ENCODE peak calls at places on chromosomes 4 and X, in eight cellular contexts. K is RWPE1; A is IMR-90; J is mammary epithelial cell; L is OCI-LY7; R is dorsolateral prefrontal cortex; F is CD8-positive, alpha-beta T cell; P is breast epithelium. U is an unnamed sample.

GRCh38 chr4:166301266-166301665 is 428.2 kb downstream of the TLL1 start:
- DNase-seq in K (no peak), A (no peak), J (peak; percentile 17), L (no peak), R (no peak), F (no peak), P (no peak), U (no peak)

GRCh38 chr4:93184093-93184492 is 644.5 kb upstream of the ATOH1 start:
- DNase-seq in K (no peak), A (no peak), J (no peak), L (no peak), R (no peak), F (no peak), P (no peak), U (no peak)

GRCh38 chr4:77393981-77394380 is 211.6 kb upstream of the CXCL13 start:
- DNase-seq in K (no peak), A (no peak), J (no peak), L (no peak), R (no peak), F (no peak), P (no peak), U (no peak)

GRCh38 chr4:150310159-150310895 is 232.1 kb downstream of the DCLK2 start:
- DNase-seq in K (no peak), A (peak; percentile 68), J (peak; percentile 23), L (no peak), R (no peak), F (no peak), P (no peak), U (no peak)

GRCh38 chr4:155705664-155706063 is 39.0 kb downstream of the GUCY1A1 start:
- DNase-seq in K (no peak), A (peak; percentile 64), J (no peak), L (no peak), R (no peak), F (no peak), P (no peak), U (no peak)

GRCh38 chr4:143358923-143359694 is 22.4 kb downstream of the GAB1 start:
- DNase-seq in K (peak; percentile 60), A (peak; percentile 93), J (peak; percentile 81), L (peak; percentile 91), R (no peak), F (peak; percentile 14), P (no peak), U (no peak)

GRCh38 chr4:153142700-153143438 is 61.4 kb upstream of the TRIM2 start:
- DNase-seq in K (peak; percentile 75), A (peak; percentile 73), J (peak; percentile 50), L (peak; percentile 72), R (peak; percentile 64), F (peak; percentile 43), P (peak; percentile 68), U (peak; percentile 63)

GRCh38 chr4:189124149-189124758 is 816.4 kb upstream of the FRG1 start:
- DNase-seq in K (peak; percentile 30), A (peak; percentile 74), J (peak; percentile 33), L (no peak), R (peak; percentile 50), F (no peak), P (no peak), U (peak; percentile 15)

GRCh38 chrX:40945366-40945713 is 139.9 kb upstream of the USP9X start:
- DNase-seq in K (peak; percentile 57), A (peak; percentile 87), J (peak; percentile 63), L (no peak), R (no peak), F (no peak), P (no peak), U (no peak)

GRCh38 chr4:100838286-100838685 is 320.5 kb upstream of the EMCN start:
- DNase-seq in K (no peak), A (no peak), J (no peak), L (no peak), R (no peak), F (no peak), P (no peak), U (no peak)

GRCh38 chrX:153944140-153944799 is at the start of gene RENBP:
- DNase-seq in K (no peak), A (no peak), J (no peak), L (peak; percentile 46), R (no peak), F (peak; percentile 56), P (no peak), U (no peak)

GRCh38 chr4:186666750-186667149 is 56.9 kb downstream of the FAT1 start:
- DNase-seq in K (peak; percentile 22), A (no peak), J (peak; percentile 41), L (no peak), R (no peak), F (no peak), P (no peak), U (no peak)

GRCh38 chrX:124836786-124837185 is 482.9 kb upstream of the TEX13C start:
- DNase-seq in K (no peak), A (no peak), J (no peak), L (no peak), R (no peak), F (no peak), P (no peak), U (no peak)

GRCh38 chrX:98338544-98338943 is 1454.8 kb downstream of the RPA4 start:
- DNase-seq in K (no peak), A (no peak), J (no peak), L (no peak), R (no peak), F (no peak), P (no peak), U (no peak)

GRCh38 chr4:21046121-21046520 is 345.9 kb downstream of the PACRGL start:
- DNase-seq in K (peak; percentile 2), A (no peak), J (peak; percentile 6), L (no peak), R (no peak), F (no peak), P (no peak), U (no peak)

GRCh38 chr4:8729408-8730149 is 137.0 kb downstream of the CPZ start:
- DNase-seq in K (no peak), A (no peak), J (no peak), L (no peak), R (no peak), F (peak; percentile 6), P (peak; percentile 35), U (no peak)

GRCh38 chr4:99405433-99406115 is 29.6 kb downstream of the ADH7 start:
- DNase-seq in K (peak; percentile 29), A (peak; percentile 82), J (peak; percentile 66), L (peak; percentile 52), R (peak; percentile 59), F (peak; percentile 56), P (no peak), U (peak; percentile 73)

GRCh38 chr4:90293320-90293719 is 166.1 kb downstream of the CCSER1 start:
- DNase-seq in K (no peak), A (peak; percentile 27), J (no peak), L (peak; percentile 3), R (no peak), F (no peak), P (no peak), U (no peak)

GRCh38 chrX:112761239-112762207 is 79.1 kb downstream of the AMOT start:
- DNase-seq in K (no peak), A (no peak), J (no peak), L (peak; percentile 55), R (no peak), F (no peak), P (no peak), U (no peak)

GRCh38 chr4:146175541-146176453 is at the start of gene LSM6:
- DNase-seq in K (peak; percentile 85), A (peak; percentile 85), J (peak; percentile 83), L (peak; percentile 86), R (peak; percentile 93), F (peak; percentile 79), P (peak; percentile 83), U (peak; percentile 73)

DNA sequence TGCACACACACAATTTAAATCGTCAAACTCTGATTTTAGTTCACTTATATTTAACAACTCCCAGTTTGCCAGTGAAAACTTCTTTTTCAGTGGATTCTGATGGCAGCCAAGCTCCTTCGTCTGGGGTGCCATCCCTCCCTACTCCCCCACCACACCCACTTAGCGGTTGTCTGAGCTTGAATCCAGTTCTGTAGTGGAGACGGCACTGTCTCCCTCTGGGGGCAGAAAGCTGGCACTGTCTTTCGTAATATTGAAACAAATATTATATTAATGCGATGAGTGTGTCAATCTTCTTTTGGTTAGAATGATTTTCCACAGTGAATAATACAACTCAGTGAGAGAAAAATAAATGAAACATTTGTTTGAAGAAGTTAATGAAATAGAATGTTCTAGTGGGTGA is 5.4 kb downstream of the MEPE start:
- DNase-seq in K (peak; percentile 4), A (no peak), J (no peak), L (no peak), R (no peak), F (no peak), P (no peak), U (no peak)
- TF ChIP-seq CTCF in K (no peak), A (peak; percentile 32), J (peak; percentile 36), L (peak; percentile 60), R (peak; percentile 59), F (no peak), P (no peak), U (peak; percentile 27)

DNA sequence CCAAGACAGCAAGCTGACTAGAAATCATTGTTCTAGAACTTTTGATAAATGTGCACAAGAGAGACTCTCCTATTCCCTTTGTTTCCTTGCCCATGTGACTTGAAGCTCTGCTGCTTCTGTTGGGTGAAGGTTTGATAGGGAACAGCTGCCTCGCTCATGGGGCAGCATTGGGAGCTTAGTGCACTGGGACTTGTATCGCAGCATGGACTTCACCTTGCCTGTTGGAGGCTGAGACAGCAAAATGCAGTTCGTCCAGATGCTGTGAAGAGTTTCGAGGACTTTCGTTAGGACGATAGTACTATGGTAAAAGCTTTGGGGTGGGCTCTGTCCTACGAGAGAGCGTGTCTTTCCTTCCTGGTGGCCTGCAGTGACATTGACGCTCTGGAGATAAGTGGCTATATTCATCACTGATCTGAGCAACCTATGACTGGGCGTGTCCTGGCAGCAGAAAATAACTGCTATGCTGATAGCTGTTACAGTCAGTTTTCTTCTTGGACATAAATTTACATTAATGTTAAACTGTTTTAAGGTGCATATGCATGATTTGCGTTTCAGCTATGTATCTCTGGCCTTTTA is 44.8 kb downstream of the ARHGAP10 start:
- DNase-seq in K (no peak), A (no peak), J (no peak), L (no peak), R (no peak), F (no peak), P (no peak), U (no peak)
- H3K27ac ChIP-seq in K (no peak overlapping the region), A (peak overlapping the region; percentile 21), J (no peak overlapping the region), L (no peak overlapping the region), R (no peak overlapping the region), F (no peak overlapping the region), P (no peak overlapping the region), U (no peak overlapping the region)

GRCh38 chr4:54103190-54103574 is 3.2 kb downstream of the GSX2 start:
- DNase-seq in K (no peak), A (no peak), J (no peak), L (no peak), R (no peak), F (no peak), P (no peak), U (no peak)
- TF ChIP-seq CTCF in K (no peak), A (no peak), J (no peak), L (no peak), R (no peak), F (no peak), P (no peak), U (no peak)

GRCh38 chrX:17488036-17488435 is 113.0 kb downstream of the NHS start:
- DNase-seq in K (no peak), A (peak; percentile 34), J (no peak), L (no peak), R (no peak), F (no peak), P (no peak), U (no peak)

DNA sequence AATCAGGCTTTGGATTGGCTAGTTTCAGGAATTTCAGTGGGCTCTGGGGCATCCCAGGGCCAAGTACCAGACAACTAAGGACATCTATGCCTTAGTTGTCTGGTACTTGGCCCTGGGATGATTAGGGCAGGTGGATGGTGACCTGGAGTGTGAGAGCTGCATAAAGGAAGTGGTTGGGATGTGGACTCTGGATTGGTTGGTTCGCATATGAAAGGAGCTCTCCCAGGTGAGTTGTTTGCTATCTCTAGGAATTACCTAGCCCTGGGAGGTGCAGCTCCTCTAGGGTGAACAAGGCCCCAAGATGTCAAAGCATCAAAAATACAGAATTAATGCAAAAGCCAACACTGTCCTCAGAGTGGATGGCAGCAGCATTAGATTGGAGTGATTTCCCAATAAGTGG is 109.6 kb downstream of the NHS start:
- DNase-seq in K (no peak), A (no peak), J (no peak), L (no peak), R (no peak), F (no peak), P (no peak), U (no peak)
- H3K27ac ChIP-seq in K (no peak overlapping the region), A (no peak overlapping the region), J (no peak overlapping the region), L (no peak overlapping the region), R (no peak overlapping the region), F (no peak overlapping the region), P (no peak overlapping the region), U (no peak overlapping the region)